ENCODE peak calls at places on chromosomes 11 and 22, in nine cellular contexts. T, F, Z, Y, N, S, P, J and U are unnamed samples.

GRCh38 chr22:32341122-32341740 is 16.4 kb upstream of the RFPL3 start:
- DNase-seq in S (peak; percentile 67), P (no peak), F (no peak), Z (no peak), T (no peak), Y (no peak), J (no peak), N (no peak), U (no peak)

GRCh38 chr22:35400335-35400680 is 368 bp downstream of the MCM5 start:
- DNase-seq in J (peak; percentile 25), T (no peak), S (no peak), P (no peak), Z (peak; percentile 18), F (no peak), Y (no peak), N (no peak), U (no peak)

GRCh38 chr11:68312117-68312779 is at the start of gene LRP5:
- DNase-seq in T (no peak), P (no peak), S (peak; percentile 50), J (peak; percentile 50), Y (no peak), F (peak; percentile 83), N (peak; percentile 83), Z (peak; percentile 35), U (no peak)

GRCh38 chr11:83241291-83241946 is 44.7 kb downstream of the CCDC90B start:
- DNase-seq in J (peak; percentile 20), Z (peak; percentile 73), S (peak; percentile 47), P (peak; percentile 46), F (peak; percentile 17), T (no peak), Y (no peak), N (peak; percentile 33), U (no peak)

GRCh38 chr11:79220171-79220570 is 220.7 kb downstream of the TENM4 start:
- DNase-seq in P (no peak), Y (no peak), S (no peak), Z (no peak), T (no peak), J (no peak), N (no peak), F (no peak), U (no peak)

GRCh38 chr11:11432621-11433319 is 79.7 kb upstream of the CSNK2A3 start:
- DNase-seq in N (no peak), F (no peak), J (no peak), T (no peak), Z (no peak), S (no peak), P (no peak), Y (no peak), U (no peak)

GRCh38 chr11:119700536-119701346 is 28.3 kb downstream of the NECTIN1 start:
- DNase-seq in F (no peak), Y (no peak), J (no peak), S (no peak), Z (no peak), P (no peak), T (no peak), N (no peak), U (no peak)

GRCh38 chr11:15665368-15665871 is 550.7 kb downstream of the INSC start:
- DNase-seq in F (no peak), N (no peak), S (no peak), T (no peak), J (no peak), P (no peak), Y (no peak), Z (no peak), U (no peak)

GRCh38 chr22:49017769-49018330 is 809.8 kb downstream of the BRD1 start:
- DNase-seq in Y (no peak), T (peak; percentile 41), N (no peak), P (no peak), Z (no peak), J (no peak), F (no peak), S (no peak), U (no peak)

GRCh38 chr11:5553347-5553746 is 5.0 kb upstream of the OR52H1 start:
- DNase-seq in F (no peak), Y (no peak), T (no peak), J (no peak), Z (no peak), S (no peak), P (no peak), N (no peak), U (no peak)

GRCh38 chr11:132448334-132448995 is 1078.0 kb downstream of the NTM start:
- DNase-seq in Z (no peak), Y (no peak), T (no peak), S (no peak), F (no peak), J (no peak), N (no peak), P (no peak), U (no peak)

GRCh38 chr11:113991170-113991569 is 16.3 kb downstream of the HTR3A start:
- DNase-seq in F (no peak), Y (no peak), S (peak; percentile 55), J (no peak), T (no peak), P (peak; percentile 65), Z (peak; percentile 48), N (peak; percentile 80), U (no peak)

GRCh38 chr11:77107950-77108349 is 5.3 kb downstream of the OMP start:
- DNase-seq in Z (peak; percentile 87), J (no peak), F (no peak), T (no peak), S (no peak), N (no peak), Y (no peak), P (no peak), U (no peak)

GRCh38 chr22:22881116-22882032 is 6.2 kb upstream of the IGLL5 start:
- DNase-seq in Y (no peak), Z (no peak), S (no peak), J (no peak), F (no peak), P (no peak), T (no peak), N (no peak), U (no peak)

GRCh38 chr11:27861706-27862430 is 161.6 kb upstream of the BDNF start:
- DNase-seq in P (no peak), Y (no peak), J (no peak), T (no peak), S (no peak), Z (peak; percentile 75), F (no peak), N (no peak), U (no peak)

GRCh38 chr11:70779433-70780245 is 381.3 kb downstream of the CTTN start:
- DNase-seq in Y (no peak), S (no peak), Z (no peak), J (no peak), N (no peak), T (no peak), F (no peak), P (no peak), U (no peak)

GRCh38 chr22:29689872-29690213 is 30.0 kb upstream of the CABP7 start:
- DNase-seq in J (peak; percentile 30), N (no peak), F (peak; percentile 65), Z (peak; percentile 59), P (peak; percentile 73), S (peak; percentile 86), Y (peak; percentile 80), T (no peak), U (no peak)

GRCh38 chr11:44945639-44946038 is 5.0 kb downstream of the TP53I11 start:
- DNase-seq in N (no peak), F (no peak), J (no peak), Z (no peak), Y (no peak), S (no peak), P (no peak), T (no peak), U (no peak)

GRCh38 chr22:30655532-30655931 is 12.1 kb downstream of the DUSP18 start:
- DNase-seq in F (no peak), S (no peak), J (no peak), P (no peak), Z (no peak), N (no peak), Y (no peak), T (no peak), U (no peak)

GRCh38 chr22:20315337-20316216 is 4.3 kb downstream of the DGCR6L start:
- DNase-seq in T (peak; percentile 69), J (no peak), N (no peak), P (no peak), S (peak; percentile 2), F (no peak), Z (no peak), Y (peak; percentile 21), U (no peak)